ENCODE peak calls at places on chromosomes 12 and 14, in seven cellular contexts. H, J, S, V, Y, T and W are unnamed samples.

GRCh38 chr14:53391156-53391555 is 238.0 kb upstream of the DDHD1 start:
- DNase-seq in H (peak), J (peak), S (no peak), Y (no peak), T (no peak), V (peak), W (no peak)

GRCh38 chr12:122871851-122872785 is 23.8 kb downstream of the VPS37B start:
- DNase-seq in H (peak), Y (peak), V (no peak), T (no peak), J (no peak), S (no peak), W (peak)

GRCh38 chr12:13161172-13161571 is 35.4 kb upstream of the EMP1 start:
- DNase-seq in H (no peak), Y (no peak), V (no peak), S (no peak), J (no peak), T (no peak), W (no peak)

GRCh38 chr14:49977126-49977841 is 84.4 kb downstream of the ARF6 start:
- DNase-seq in H (no peak), V (no peak), Y (no peak), S (no peak), T (no peak), J (no peak), W (peak)

GRCh38 chr12:112843272-112843671 is 51.7 kb downstream of the RPH3A start:
- DNase-seq in J (no peak), Y (no peak), T (no peak), S (no peak), H (peak), V (no peak), W (no peak)

GRCh38 chr14:36718216-36718615 is 56.6 kb downstream of the PAX9 start:
- DNase-seq in S (no peak), V (peak), Y (no peak), H (peak), T (no peak), J (no peak), W (no peak)

GRCh38 chr12:89731064-89731463 is 22.4 kb upstream of the ATP2B1 start:
- DNase-seq in T (no peak), H (peak), S (no peak), Y (no peak), V (no peak), J (no peak), W (no peak)

GRCh38 chr14:81169711-81170103 is 51.1 kb downstream of the GTF2A1 start:
- DNase-seq in Y (peak), S (no peak), T (no peak), J (no peak), V (no peak), H (no peak), W (peak)

GRCh38 chr14:103558071-103558882 is 4.2 kb downstream of the BAG5 start:
- DNase-seq in J (no peak), V (no peak), H (peak), T (peak), Y (peak), S (no peak), W (no peak)

GRCh38 chr12:65817866-65818265 is 6.4 kb upstream of the HMGA2 start:
- DNase-seq in T (no peak), Y (no peak), H (no peak), J (no peak), S (no peak), V (no peak), W (no peak)

GRCh38 chr12:131599214-131600159 is 111.4 kb upstream of the SFSWAP start:
- DNase-seq in Y (no peak), H (no peak), S (no peak), T (no peak), J (no peak), V (no peak), W (no peak)

GRCh38 chr12:42144174-42144423 is 575 bp downstream of the GXYLT1 start:
- DNase-seq in H (no peak), J (no peak), T (no peak), S (no peak), Y (no peak), V (no peak), W (no peak)

GRCh38 chr12:51534216-51534615 is 56.8 kb upstream of the SCN8A start:
- DNase-seq in Y (no peak), J (no peak), T (no peak), H (no peak), S (no peak), V (no peak), W (no peak)

GRCh38 chr12:132285991-132286681 is 43.3 kb downstream of the GALNT9 start:
- DNase-seq in V (peak), T (no peak), Y (peak), J (no peak), S (no peak), H (peak), W (no peak)

GRCh38 chr12:52522346-52523011 is 2.3 kb upstream of the KRT5 start:
- DNase-seq in T (no peak), V (no peak), S (peak), J (peak), H (peak), Y (no peak), W (no peak)

GRCh38 chr12:57138526-57139272 is 8.7 kb downstream of the LRP1-AS start:
- DNase-seq in S (no peak), Y (peak), H (peak), V (peak), T (no peak), J (no peak), W (no peak)

GRCh38 chr12:118841588-118841987 is 139.8 kb upstream of the SRRM4 start:
- DNase-seq in H (no peak), V (no peak), S (no peak), T (no peak), J (no peak), Y (no peak), W (no peak)

GRCh38 chr14:88933203-88933602 is 108.8 kb downstream of the TTC8 start:
- DNase-seq in Y (no peak), H (no peak), T (no peak), S (no peak), V (no peak), J (no peak), W (no peak)

GRCh38 chr12:13241833-13242232 is 45.3 kb downstream of the EMP1 start:
- DNase-seq in V (peak), T (no peak), Y (no peak), S (no peak), J (peak), H (no peak), W (no peak)

GRCh38 chr12:52119398-52120254 is 40.1 kb downstream of the SMIM41 start:
- DNase-seq in T (no peak), V (peak), H (no peak), J (peak), S (no peak), Y (no peak), W (peak)

GRCh38 chr14:105398044-105398725 is at the start of gene TEX22:
- DNase-seq in Y (peak), V (peak), J (peak), T (peak), H (peak), S (peak), W (peak)

GRCh38 chr12:46524778-46525177 is 152.2 kb upstream of the SLC38A2 start:
- DNase-seq in T (peak), V (no peak), H (peak), S (no peak), J (no peak), Y (peak), W (no peak)

GRCh38 chr14:100488057-100488456 is 99.2 kb downstream of the BEGAIN start:
- DNase-seq in J (no peak), S (no peak), V (no peak), H (no peak), Y (no peak), T (no peak), W (no peak)

GRCh38 chr12:15644700-15645099 is 144.5 kb downstream of the EPS8 start:
- DNase-seq in Y (no peak), S (no peak), V (no peak), J (no peak), T (no peak), H (peak), W (no peak)

GRCh38 chr12:77062846-77063461 is 2.4 kb downstream of the E2F7 start:
- DNase-seq in J (no peak), S (no peak), H (peak), Y (no peak), V (no peak), T (peak), W (no peak)

GRCh38 chr12:50088577-50089335 is 3.6 kb downstream of the SMARCD1 start:
- DNase-seq in T (no peak), H (peak), J (peak), Y (no peak), V (peak), S (no peak), W (no peak)

GRCh38 chr14:92531151-92531873 is 17.7 kb downstream of the RIN3 start:
- DNase-seq in J (no peak), V (no peak), T (no peak), H (no peak), S (no peak), Y (peak), W (peak)

GRCh38 chr12:4196805-4197420 is 76.6 kb upstream of the CCND2 start:
- DNase-seq in T (no peak), V (no peak), J (no peak), H (no peak), S (peak), Y (no peak), W (no peak)

GRCh38 chr14:54252072-54252730 is 144.6 kb upstream of the CDKN3 start:
- DNase-seq in V (peak), Y (no peak), T (peak), J (peak), S (no peak), H (peak), W (no peak)

GRCh38 chr14:103512701-103513611 is 9.7 kb downstream of the CKB start:
- DNase-seq in H (peak), S (no peak), J (no peak), V (no peak), T (peak), Y (peak), W (no peak)

GRCh38 chr12:48999371-49000131 is at the start of gene DDN:
- DNase-seq in H (peak), V (no peak), Y (peak), J (peak), T (no peak), S (no peak), W (no peak)

GRCh38 chr12:113325938-113326337 is 9.0 kb downstream of the SLC8B1 start:
- DNase-seq in V (no peak), H (peak), Y (no peak), S (no peak), J (no peak), T (peak), W (no peak)

GRCh38 chr12:42421844-42422779 is 96.1 kb downstream of the PPHLN1 start:
- DNase-seq in S (no peak), J (no peak), T (peak), H (peak), Y (no peak), V (no peak), W (no peak)

GRCh38 chr14:94754391-94754942 is 15.4 kb downstream of the GSC start:
- DNase-seq in J (no peak), Y (no peak), S (no peak), T (no peak), V (no peak), H (no peak), W (no peak)

GRCh38 chr14:41817626-41818025 is 210.9 kb downstream of the LRFN5 start:
- DNase-seq in Y (no peak), J (no peak), S (no peak), H (no peak), V (no peak), T (peak), W (no peak)

DNA sequence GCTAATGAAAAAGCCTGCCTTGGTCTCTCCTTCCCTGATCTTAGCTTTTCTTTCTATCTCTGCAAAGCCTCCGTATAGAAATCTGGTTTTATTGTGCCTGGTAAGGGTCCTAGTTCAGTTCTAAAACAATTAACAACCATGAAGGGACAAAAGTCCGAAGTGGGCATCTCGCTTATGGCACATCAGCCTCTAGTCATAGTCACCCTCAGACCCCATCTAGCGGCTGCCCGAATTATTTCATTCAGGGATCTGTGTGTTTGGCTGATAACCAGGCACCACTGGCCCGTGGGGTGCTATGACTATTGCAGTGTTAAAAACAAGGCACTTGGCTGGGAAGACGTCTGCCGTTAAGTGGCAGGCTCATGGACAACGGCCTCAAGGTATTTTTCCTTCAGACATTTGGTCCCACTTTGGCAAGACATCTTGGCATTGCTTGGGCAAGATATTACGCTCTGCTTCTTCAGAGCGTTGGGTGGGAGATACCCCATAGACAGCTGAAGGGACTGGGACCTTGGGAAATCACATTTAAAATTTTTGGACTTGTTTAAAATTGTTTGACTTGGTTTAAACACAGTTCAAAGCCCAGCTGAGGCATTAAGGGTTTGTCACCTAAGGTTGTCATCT is 87.1 kb downstream of the SINHCAF start:
- DNase-seq in S (peak), T (peak), J (peak), Y (no peak), H (peak), V (peak), W (no peak)
- TF ChIP-seq CTCF in S (peak), T (peak), J (peak), Y (peak), H (peak), V (peak), W (peak)

GRCh38 chr12:96359328-96359727 is 40.9 kb downstream of the CDK17 start:
- DNase-seq in V (no peak), S (no peak), H (peak), T (no peak), J (no peak), Y (no peak), W (no peak)
- TF ChIP-seq CTCF in V (no peak), S (no peak), H (no peak), T (no peak), J (no peak), Y (no peak), W (no peak)

GRCh38 chr12:5768880-5769199 is 176.2 kb downstream of the ANO2 start:
- DNase-seq in J (no peak), V (no peak), S (no peak), H (no peak), T (no peak), Y (no peak), W (no peak)

GRCh38 chr12:5776091-5776490 is 169.0 kb downstream of the ANO2 start:
- DNase-seq in V (no peak), Y (no peak), T (no peak), S (peak), H (no peak), J (no peak), W (no peak)

GRCh38 chr12:5768171-5768879 is 176.7 kb downstream of the ANO2 start:
- DNase-seq in J (no peak), T (no peak), V (no peak), S (no peak), Y (peak), H (no peak), W (no peak)

GRCh38 chr12:5770727-5771126 is 174.3 kb downstream of the ANO2 start:
- DNase-seq in T (no peak), V (no peak), J (no peak), Y (no peak), H (no peak), S (no peak), W (no peak)

GRCh38 chr12:5773550-5773949 is 171.5 kb downstream of the ANO2 start:
- DNase-seq in Y (no peak), T (no peak), J (no peak), H (no peak), S (no peak), V (no peak), W (no peak)
- TF ChIP-seq CTCF in Y (no peak), T (no peak), J (no peak), H (no peak), S (no peak), V (no peak), W (no peak)

GRCh38 chr12:130498589-130499385 is 161.1 kb downstream of the PIWIL1 start:
- DNase-seq in Y (no peak), J (no peak), S (no peak), V (no peak), T (no peak), H (no peak), W (no peak)
- TF ChIP-seq CTCF in Y (no peak), J (no peak), S (no peak), V (no peak), T (no peak), H (no peak), W (no peak)

GRCh38 chr12:111033281-111034147 is 113.1 kb upstream of the MYL2 start:
- DNase-seq in V (no peak), Y (no peak), S (no peak), H (no peak), T (no peak), J (no peak), W (no peak)
- TF ChIP-seq CTCF in V (peak), Y (no peak), S (peak), H (peak), T (no peak), J (no peak), W (peak)

DNA sequence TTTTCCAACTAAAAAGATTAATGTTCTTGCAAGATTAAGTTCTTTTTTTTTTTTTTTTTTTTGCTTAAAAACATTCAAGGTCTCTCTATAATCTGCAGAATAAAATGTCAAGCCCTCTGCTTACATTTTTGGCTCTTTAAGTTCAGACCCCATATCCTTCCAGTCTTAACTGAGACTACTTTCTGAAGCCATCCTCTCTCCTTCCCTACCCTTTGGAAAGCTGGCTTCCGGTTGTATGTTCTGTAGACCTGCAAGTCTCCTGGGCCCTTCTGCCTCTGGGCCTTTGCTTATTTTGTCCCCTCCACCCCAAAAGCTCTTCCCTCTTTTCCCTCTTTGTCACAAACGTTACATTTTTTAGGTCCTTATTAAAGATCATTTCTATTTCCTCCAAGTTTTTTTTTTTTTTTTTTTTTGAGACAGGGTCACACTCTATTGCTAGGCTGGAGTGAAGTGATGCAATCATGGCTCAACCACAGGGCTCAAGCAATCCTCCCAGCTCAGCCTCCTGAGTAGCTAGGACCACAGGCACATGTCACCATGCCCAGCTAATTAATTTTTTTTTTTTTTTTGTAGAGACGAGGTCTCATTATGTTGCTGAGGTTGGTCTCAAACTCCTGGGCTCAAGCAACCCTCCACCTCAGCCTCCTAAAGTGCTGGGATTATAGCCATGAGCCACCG is 46.5 kb downstream of the PTPRB start:
- DNase-seq in S (no peak), H (no peak), J (no peak), V (no peak), T (no peak), Y (no peak), W (no peak)
- TF ChIP-seq CTCF in S (no peak), H (no peak), J (no peak), V (no peak), T (no peak), Y (no peak), W (no peak)